ENCODE peak calls at places on chromosomes 3 and 15, in four cellular contexts. U is GM12878, A is HL-60, C is K562. K is an unnamed sample.

GRCh38 chr15:24746094-24746493 is 70.5 kb downstream of the NPAP1 start:
- DNase-seq in U (no peak), A (no peak), C (no peak), K (no peak)

GRCh38 chr3:192570757-192571156 is 156.6 kb downstream of the FGF12 start:
- DNase-seq in U (no peak), A (no peak), C (no peak), K (no peak)

GRCh38 chr3:31777092-31777491 is 204.0 kb downstream of the OSBPL10 start:
- DNase-seq in U (no peak), A (no peak), C (no peak), K (no peak)

GRCh38 chr15:89874926-89875564 is 18.7 kb downstream of the AP3S2 start:
- DNase-seq in U (no peak), A (peak; percentile 66), C (peak; percentile 76), K (peak; percentile 64)

GRCh38 chr15:63277044-63277892 is at the start of gene APH1B:
- DNase-seq in U (no peak), A (peak; percentile 76), C (peak; percentile 92), K (peak; percentile 59)

GRCh38 chr3:17638351-17638750 is 104.1 kb downstream of the TBC1D5 start:
- DNase-seq in U (no peak), A (peak; percentile 30), C (no peak), K (no peak)

GRCh38 chr15:65115542-65115941 is 542 bp upstream of the UBAP1L start:
- DNase-seq in U (no peak), A (no peak), C (no peak), K (no peak)

GRCh38 chr3:53109822-53110771 is 20.1 kb downstream of the RFT1 start:
- DNase-seq in U (no peak), A (peak; percentile 81), C (peak; percentile 58), K (no peak)

GRCh38 chr3:123728991-123729390 is 144.1 kb upstream of the HACD2 start:
- DNase-seq in U (no peak), A (no peak), C (no peak), K (no peak)

GRCh38 chr3:177358085-177358967 is 161.0 kb upstream of the TBL1XR1 start:
- DNase-seq in U (peak; percentile 83), A (peak; percentile 90), C (peak; percentile 91), K (peak; percentile 35)

GRCh38 chr3:128426128-128426921 is 40.4 kb downstream of the DNAJB8 start:
- DNase-seq in U (no peak), A (peak; percentile 33), C (peak; percentile 83), K (peak; percentile 99)

GRCh38 chr3:52240059-52240885 is 1.3 kb upstream of the TWF2 start:
- DNase-seq in U (no peak), A (peak; percentile 83), C (peak; percentile 61), K (no peak)

GRCh38 chr15:66703540-66703941 is 1.5 kb downstream of the SMAD6 start:
- DNase-seq in U (no peak), A (no peak), C (no peak), K (peak; percentile 47)

GRCh38 chr3:147424325-147424910 is 15.3 kb downstream of the ZIC1 start:
- DNase-seq in U (no peak), A (no peak), C (no peak), K (no peak)

GRCh38 chr3:169384576-169384975 is 278.9 kb downstream of the MECOM start:
- DNase-seq in U (no peak), A (no peak), C (no peak), K (no peak)

GRCh38 chr3:161413855-161414210 is 42.5 kb upstream of the SPTSSB start:
- DNase-seq in U (no peak), A (no peak), C (no peak), K (no peak)

GRCh38 chr3:177946515-177946914 is 589.7 kb upstream of the KCNMB2 start:
- DNase-seq in U (no peak), A (no peak), C (no peak), K (no peak)

GRCh38 chr15:66066439-66066838 is 187.1 kb downstream of the MEGF11 start:
- DNase-seq in U (no peak), A (no peak), C (no peak), K (no peak)

GRCh38 chr15:63605816-63606215 is 8.6 kb downstream of the FBXL22 start:
- DNase-seq in U (no peak), A (peak; percentile 28), C (no peak), K (peak; percentile 41)

GRCh38 chr3:4826237-4827100 is 152.8 kb upstream of the BHLHE40 start:
- DNase-seq in U (no peak), A (no peak), C (no peak), K (no peak)

GRCh38 chr15:31227954-31228542 is 98.6 kb upstream of the KLF13 start:
- DNase-seq in U (no peak), A (no peak), C (no peak), K (no peak)

GRCh38 chr3:59185586-59186381 is 136.0 kb upstream of the CFAP20DC start:
- DNase-seq in U (no peak), A (no peak), C (no peak), K (no peak)

GRCh38 chr15:71542836-71543235 is 267.5 kb upstream of the NR2E3 start:
- DNase-seq in U (no peak), A (no peak), C (no peak), K (no peak)

DNA sequence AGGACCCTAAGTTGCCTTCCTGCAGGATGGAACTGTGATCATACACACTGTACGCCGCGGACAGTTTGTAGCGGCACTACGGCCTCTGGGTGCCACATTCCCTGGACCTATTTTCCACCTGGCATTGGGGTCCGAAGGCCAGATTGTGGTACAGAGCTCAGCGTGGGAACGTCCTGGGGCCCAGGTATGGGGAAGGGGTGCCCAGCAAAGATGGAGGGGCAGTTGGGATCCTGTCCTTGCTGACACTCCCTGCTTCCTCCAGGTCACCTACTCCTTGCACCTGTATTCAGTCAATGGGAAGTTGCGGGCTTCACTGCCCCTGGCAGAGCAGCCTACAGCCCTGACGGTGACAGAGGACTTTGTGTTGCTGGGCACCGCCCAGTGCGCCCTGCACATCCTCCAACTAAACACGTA is 28.8 kb downstream of the NBEAL2 start:
- DNase-seq in U (no peak), A (no peak), C (no peak), K (no peak)
- TF ChIP-seq SPI1 in U (no peak), A (no peak), C (no peak), K (no peak)

DNA sequence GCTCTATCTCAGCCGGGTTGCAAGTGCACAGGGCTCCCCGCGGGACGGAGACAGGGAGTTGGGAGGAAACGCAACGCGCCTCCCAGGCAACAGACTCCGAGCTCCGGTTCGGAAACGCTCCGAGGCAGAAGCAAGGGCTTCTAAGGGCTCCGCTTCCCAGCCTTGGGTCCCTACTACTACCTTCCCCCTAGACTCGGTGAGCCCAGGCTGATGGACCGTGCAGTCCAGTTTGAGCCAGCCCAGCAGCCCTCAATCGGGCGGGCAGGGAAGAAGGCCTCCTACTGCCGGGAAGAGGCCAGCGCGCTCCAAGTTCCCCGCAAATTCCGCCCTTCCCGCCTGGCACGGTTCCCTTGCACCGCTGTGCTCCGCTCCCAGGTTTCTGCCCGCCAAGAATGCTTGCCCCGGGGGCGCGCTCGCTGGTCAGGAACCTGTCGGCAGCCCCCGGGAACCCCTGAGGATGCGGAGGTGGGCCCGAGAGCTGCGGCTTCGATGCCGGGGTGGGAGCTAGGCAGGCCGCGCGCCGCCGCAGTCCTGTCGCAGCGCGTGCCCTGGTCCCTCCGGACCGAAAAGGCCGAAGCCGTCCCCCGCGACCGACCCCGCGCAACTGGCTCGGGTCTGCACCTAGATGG is 728 bp downstream of the TRANK1 start:
- DNase-seq in U (no peak), A (peak; percentile 14), C (no peak), K (peak; percentile 57)
- TF ChIP-seq POLR2AphosphoS5 in U (no peak), A (no peak), C (no peak), K (no peak)

GRCh38 chr3:117281371-117281770 is 571.8 kb downstream of the TUSC7 start:
- DNase-seq in U (no peak), A (no peak), C (no peak), K (no peak)
- TF ChIP-seq SPI1 in U (no peak), A (no peak), C (no peak), K (no peak)

GRCh38 chr3:157285966-157286365 is 126.0 kb upstream of the CCNL1 start:
- DNase-seq in U (no peak), A (no peak), C (no peak), K (no peak)

GRCh38 chr3:157279237-157279636 is 119.3 kb upstream of the CCNL1 start:
- DNase-seq in U (no peak), A (no peak), C (peak; percentile 18), K (no peak)

GRCh38 chr3:157280786-157281185 is 120.8 kb upstream of the CCNL1 start:
- DNase-seq in U (no peak), A (no peak), C (no peak), K (no peak)

GRCh38 chr3:157276801-157277200 is 116.9 kb upstream of the CCNL1 start:
- DNase-seq in U (no peak), A (no peak), C (no peak), K (no peak)

GRCh38 chr3:157282261-157283191 is 122.6 kb upstream of the CCNL1 start:
- DNase-seq in U (no peak), A (no peak), C (no peak), K (no peak)
- TF ChIP-seq POLR2AphosphoS5 in U (no peak), A (no peak), C (no peak), K (no peak)

DNA sequence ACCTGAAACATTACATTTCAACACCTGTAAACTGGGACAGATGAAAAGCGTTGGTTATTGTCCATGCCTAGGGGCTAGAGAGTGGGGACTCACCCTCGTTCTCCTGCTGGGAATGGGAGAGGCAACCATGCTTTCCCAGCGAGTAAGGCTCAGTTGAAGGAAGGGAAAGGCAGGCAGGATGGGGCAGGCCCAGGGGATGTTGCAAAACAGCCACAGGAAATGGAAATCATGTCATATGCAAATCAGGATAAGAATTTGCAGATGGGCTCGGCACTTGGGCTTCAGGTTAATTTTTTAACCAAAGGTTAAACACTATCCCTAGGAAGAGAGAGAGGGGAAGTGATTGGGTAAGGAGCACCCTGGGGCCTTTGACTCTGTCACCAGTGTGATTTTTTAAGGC is 14.5 kb upstream of the PLA2G4E start:
- DNase-seq in U (peak; percentile 52), A (no peak), C (no peak), K (peak; percentile 33)
- TF ChIP-seq SPI1 in U (no peak), A (peak; percentile 17), C (no peak), K (peak; percentile 4)

GRCh38 chr3:64289622-64290021 is 64.4 kb upstream of the PRICKLE2 start:
- DNase-seq in U (no peak), A (no peak), C (no peak), K (no peak)
- TF ChIP-seq POLR2AphosphoS5 in U (no peak), A (no peak), C (no peak), K (no peak)

GRCh38 chr3:37582117-37582516 is 279.6 kb upstream of the CTDSPL start:
- DNase-seq in U (no peak), A (no peak), C (no peak), K (no peak)

GRCh38 chr3:37590328-37591079 is 271.2 kb upstream of the CTDSPL start:
- DNase-seq in U (no peak), A (no peak), C (peak; percentile 28), K (no peak)

GRCh38 chr3:37588761-37589160 is 272.9 kb upstream of the CTDSPL start:
- DNase-seq in U (no peak), A (no peak), C (no peak), K (no peak)

GRCh38 chr3:37591130-37591865 is 270.4 kb upstream of the CTDSPL start:
- DNase-seq in U (no peak), A (no peak), C (no peak), K (no peak)

GRCh38 chr3:37586280-37586679 is 275.4 kb upstream of the CTDSPL start:
- DNase-seq in U (no peak), A (no peak), C (no peak), K (no peak)
- TF ChIP-seq SPI1 in U (no peak), A (no peak), C (no peak), K (no peak)